ENCODE peak calls at places on chromosomes 16 and 17, in nine cellular contexts. One of them, this sample, is unnamed.

GRCh38 chr16:11258553-11259287 is 2.7 kb upstream of the SOCS1 start:
- DNase-seq in fibroblast of pulmonary artery: no peak
- DNase-seq in IMR-90: no peak
- DNase-seq in osteoblast: peak; percentile 62
- DNase-seq in AG04450: no peak
- DNase-seq in heart left ventricle: peak; percentile 84
- DNase-seq in A549: no peak
- DNase-seq in fibroblast of lung: peak; percentile 33
- DNase-seq in left ventricle myocardium inferior: peak; percentile 74
- DNase-seq in this sample: no peak

GRCh38 chr17:72119963-72120877 is 600 bp upstream of the SOX9 start:
- DNase-seq in fibroblast of pulmonary artery: peak; percentile 77
- DNase-seq in heart left ventricle: peak; percentile 69
- DNase-seq in AG04450: peak; percentile 72
- DNase-seq in left ventricle myocardium inferior: peak; percentile 50
- DNase-seq in fibroblast of lung: peak; percentile 90
- DNase-seq in osteoblast: peak; percentile 95
- DNase-seq in IMR-90: peak; percentile 91
- DNase-seq in A549: no peak
- DNase-seq in this sample: peak; percentile 70

GRCh38 chr17:21149626-21150025 is 22.9 kb downstream of the DHRS7B start:
- DNase-seq in left ventricle myocardium inferior: no peak
- DNase-seq in heart left ventricle: no peak
- DNase-seq in fibroblast of lung: no peak
- DNase-seq in IMR-90: no peak
- DNase-seq in osteoblast: no peak
- DNase-seq in fibroblast of pulmonary artery: no peak
- DNase-seq in AG04450: no peak
- DNase-seq in A549: no peak
- DNase-seq in this sample: no peak

GRCh38 chr16:56903866-56904265 is 28.1 kb upstream of the HERPUD1 start:
- DNase-seq in fibroblast of pulmonary artery: no peak
- DNase-seq in fibroblast of lung: no peak
- DNase-seq in osteoblast: no peak
- DNase-seq in A549: no peak
- DNase-seq in heart left ventricle: no peak
- DNase-seq in IMR-90: no peak
- DNase-seq in AG04450: no peak
- DNase-seq in left ventricle myocardium inferior: no peak
- DNase-seq in this sample: no peak

GRCh38 chr17:33523577-33523981 is 230.5 kb upstream of the ASIC2 start:
- DNase-seq in osteoblast: no peak
- DNase-seq in AG04450: no peak
- DNase-seq in left ventricle myocardium inferior: no peak
- DNase-seq in IMR-90: no peak
- DNase-seq in A549: no peak
- DNase-seq in fibroblast of pulmonary artery: peak; percentile 53
- DNase-seq in heart left ventricle: no peak
- DNase-seq in fibroblast of lung: peak; percentile 10
- DNase-seq in this sample: no peak

GRCh38 chr17:71846561-71846960 is 274.3 kb upstream of the SOX9 start:
- DNase-seq in IMR-90: no peak
- DNase-seq in fibroblast of pulmonary artery: no peak
- DNase-seq in fibroblast of lung: no peak
- DNase-seq in A549: no peak
- DNase-seq in heart left ventricle: no peak
- DNase-seq in osteoblast: no peak
- DNase-seq in AG04450: no peak
- DNase-seq in left ventricle myocardium inferior: no peak
- DNase-seq in this sample: no peak

GRCh38 chr16:77723108-77723514 is 797 bp downstream of the NUDT7 start:
- DNase-seq in fibroblast of pulmonary artery: peak; percentile 74
- DNase-seq in osteoblast: no peak
- DNase-seq in left ventricle myocardium inferior: peak; percentile 16
- DNase-seq in AG04450: peak; percentile 43
- DNase-seq in IMR-90: peak; percentile 72
- DNase-seq in fibroblast of lung: peak; percentile 77
- DNase-seq in A549: no peak
- DNase-seq in heart left ventricle: peak; percentile 42
- DNase-seq in this sample: peak; percentile 31

GRCh38 chr16:11727945-11728543 is 14.6 kb downstream of the TXNDC11 start:
- DNase-seq in fibroblast of lung: no peak
- DNase-seq in AG04450: no peak
- DNase-seq in A549: no peak
- DNase-seq in IMR-90: no peak
- DNase-seq in left ventricle myocardium inferior: no peak
- DNase-seq in fibroblast of pulmonary artery: no peak
- DNase-seq in osteoblast: no peak
- DNase-seq in heart left ventricle: no peak
- DNase-seq in this sample: no peak

GRCh38 chr16:81180578-81180977 is 57.9 kb upstream of the BCO1 start:
- DNase-seq in fibroblast of lung: no peak
- DNase-seq in AG04450: no peak
- DNase-seq in fibroblast of pulmonary artery: no peak
- DNase-seq in heart left ventricle: no peak
- DNase-seq in osteoblast: peak; percentile 85
- DNase-seq in IMR-90: no peak
- DNase-seq in left ventricle myocardium inferior: no peak
- DNase-seq in A549: no peak
- DNase-seq in this sample: no peak

GRCh38 chr16:49755291-49755611 is 100.7 kb downstream of the ZNF423 start:
- DNase-seq in heart left ventricle: no peak
- DNase-seq in A549: peak; percentile 35
- DNase-seq in left ventricle myocardium inferior: no peak
- DNase-seq in fibroblast of lung: peak; percentile 56
- DNase-seq in AG04450: peak; percentile 3
- DNase-seq in fibroblast of pulmonary artery: peak; percentile 58
- DNase-seq in IMR-90: peak; percentile 12
- DNase-seq in osteoblast: peak; percentile 90
- DNase-seq in this sample: peak; percentile 51
- TF ChIP-seq CTCF in heart left ventricle: peak; percentile 54
- TF ChIP-seq CTCF in A549: peak; percentile 32
- TF ChIP-seq CTCF in left ventricle myocardium inferior: peak; percentile 62
- TF ChIP-seq CTCF in fibroblast of lung: peak; percentile 68
- TF ChIP-seq CTCF in AG04450: peak; percentile 49
- TF ChIP-seq CTCF in fibroblast of pulmonary artery: peak; percentile 70
- TF ChIP-seq CTCF in IMR-90: peak; percentile 39
- TF ChIP-seq CTCF in osteoblast: peak; percentile 44
- TF ChIP-seq CTCF in this sample: peak; percentile 67

GRCh38 chr17:82862191-82862590 is 22.4 kb upstream of the ZNF750 start:
- DNase-seq in fibroblast of lung: no peak
- DNase-seq in left ventricle myocardium inferior: no peak
- DNase-seq in heart left ventricle: no peak
- DNase-seq in fibroblast of pulmonary artery: no peak
- DNase-seq in A549: no peak
- DNase-seq in IMR-90: no peak
- DNase-seq in osteoblast: peak; percentile 30
- DNase-seq in AG04450: no peak
- DNase-seq in this sample: no peak

GRCh38 chr17:82861393-82861775 is 21.6 kb upstream of the ZNF750 start:
- DNase-seq in heart left ventricle: no peak
- DNase-seq in A549: no peak
- DNase-seq in fibroblast of lung: no peak
- DNase-seq in AG04450: no peak
- DNase-seq in left ventricle myocardium inferior: no peak
- DNase-seq in IMR-90: no peak
- DNase-seq in osteoblast: peak; percentile 0
- DNase-seq in fibroblast of pulmonary artery: no peak
- DNase-seq in this sample: no peak

GRCh38 chr17:82859431-82860403 is 19.9 kb upstream of the ZNF750 start:
- DNase-seq in A549: peak; percentile 35
- DNase-seq in left ventricle myocardium inferior: no peak
- DNase-seq in AG04450: no peak
- DNase-seq in fibroblast of lung: no peak
- DNase-seq in osteoblast: peak; percentile 99
- DNase-seq in IMR-90: peak; percentile 70
- DNase-seq in fibroblast of pulmonary artery: peak; percentile 60
- DNase-seq in heart left ventricle: peak; percentile 61
- DNase-seq in this sample: peak; percentile 22

GRCh38 chr17:82862758-82863645 is 23.2 kb upstream of the ZNF750 start:
- DNase-seq in A549: no peak
- DNase-seq in osteoblast: peak; percentile 57
- DNase-seq in left ventricle myocardium inferior: no peak
- DNase-seq in fibroblast of lung: no peak
- DNase-seq in AG04450: no peak
- DNase-seq in IMR-90: no peak
- DNase-seq in heart left ventricle: peak; percentile 18
- DNase-seq in fibroblast of pulmonary artery: no peak
- DNase-seq in this sample: no peak

DNA sequence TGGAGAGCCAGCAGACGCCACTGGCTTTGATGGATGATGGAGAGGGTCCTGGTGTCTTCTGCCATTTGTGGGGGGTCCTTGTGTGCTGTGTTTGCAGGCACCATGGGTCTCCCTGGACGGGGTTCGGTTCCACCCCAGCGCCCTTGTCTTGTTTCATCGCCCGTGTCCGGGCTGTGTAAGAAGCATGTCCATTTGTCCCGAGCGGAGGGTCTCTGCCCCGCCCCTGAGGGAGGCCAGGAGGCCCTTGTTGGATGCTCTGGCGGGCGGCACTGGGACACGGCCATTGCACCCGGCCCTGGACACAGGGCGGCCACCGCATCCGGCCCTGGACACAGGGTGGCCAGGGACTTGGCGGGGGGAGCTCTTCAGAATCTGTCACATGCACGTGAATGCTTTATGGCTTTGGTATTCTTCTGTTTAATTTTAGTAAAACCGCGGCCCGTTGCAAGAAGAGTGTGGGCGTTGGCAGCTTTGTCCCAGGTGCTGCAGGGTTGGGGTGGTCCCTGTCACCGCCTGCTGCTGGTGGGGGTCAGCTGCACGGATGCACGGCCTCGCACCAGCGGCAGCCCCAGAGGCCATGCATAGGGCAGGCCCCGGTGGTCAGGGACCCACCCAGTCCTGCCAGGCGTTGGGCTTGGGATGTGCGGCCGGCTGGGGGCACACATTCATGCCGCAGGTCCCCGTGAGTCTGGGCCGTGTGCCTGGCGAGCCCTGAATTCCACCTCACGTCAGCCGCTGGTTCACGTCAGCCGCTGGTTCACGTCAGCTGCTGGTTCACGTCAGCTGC is 21.0 kb upstream of the ZNF750 start:
- DNase-seq in A549: no peak
- DNase-seq in osteoblast: peak; percentile 41
- DNase-seq in IMR-90: no peak
- DNase-seq in fibroblast of lung: no peak
- DNase-seq in AG04450: no peak
- DNase-seq in fibroblast of pulmonary artery: no peak
- DNase-seq in heart left ventricle: no peak
- DNase-seq in left ventricle myocardium inferior: no peak
- DNase-seq in this sample: no peak
- H3K4me3 ChIP-seq in A549: no peak overlapping the region
- H3K4me3 ChIP-seq in osteoblast: peak overlapping the region; percentile 42
- H3K4me3 ChIP-seq in IMR-90: no peak overlapping the region
- H3K4me3 ChIP-seq in fibroblast of lung: no peak overlapping the region
- H3K4me3 ChIP-seq in AG04450: no peak overlapping the region
- H3K4me3 ChIP-seq in fibroblast of pulmonary artery: no peak overlapping the region
- H3K4me3 ChIP-seq in heart left ventricle: no peak overlapping the region
- H3K4me3 ChIP-seq in left ventricle myocardium inferior: no peak overlapping the region
- H3K4me3 ChIP-seq in this sample: no peak overlapping the region

GRCh38 chr17:35769895-35770486 is 9.3 kb downstream of the C17orf50 start:
- DNase-seq in fibroblast of lung: no peak
- DNase-seq in left ventricle myocardium inferior: no peak
- DNase-seq in IMR-90: no peak
- DNase-seq in fibroblast of pulmonary artery: no peak
- DNase-seq in osteoblast: peak; percentile 23
- DNase-seq in A549: no peak
- DNase-seq in AG04450: no peak
- DNase-seq in heart left ventricle: no peak
- DNase-seq in this sample: no peak
- TF ChIP-seq CTCF in fibroblast of lung: no peak
- TF ChIP-seq CTCF in left ventricle myocardium inferior: no peak
- TF ChIP-seq CTCF in IMR-90: peak; percentile 4
- TF ChIP-seq CTCF in fibroblast of pulmonary artery: no peak
- TF ChIP-seq CTCF in osteoblast: no peak
- TF ChIP-seq CTCF in A549: peak; percentile 42
- TF ChIP-seq CTCF in AG04450: peak; percentile 12
- TF ChIP-seq CTCF in heart left ventricle: no peak
- TF ChIP-seq CTCF in this sample: peak; percentile 16

GRCh38 chr17:81018044-81018802 is 16.7 kb upstream of the BAIAP2 start:
- DNase-seq in fibroblast of lung: peak; percentile 49
- DNase-seq in IMR-90: peak; percentile 63
- DNase-seq in left ventricle myocardium inferior: no peak
- DNase-seq in AG04450: no peak
- DNase-seq in osteoblast: peak; percentile 93
- DNase-seq in heart left ventricle: peak; percentile 40
- DNase-seq in A549: no peak
- DNase-seq in fibroblast of pulmonary artery: peak; percentile 43
- DNase-seq in this sample: no peak
- H3K4me3 ChIP-seq in fibroblast of lung: peak overlapping the region; percentile 37
- H3K4me3 ChIP-seq in IMR-90: peak overlapping the region; percentile 21
- H3K4me3 ChIP-seq in left ventricle myocardium inferior: peak overlapping the region; percentile 56
- H3K4me3 ChIP-seq in AG04450: peak overlapping the region; percentile 47
- H3K4me3 ChIP-seq in osteoblast: peak overlapping the region; percentile 62
- H3K4me3 ChIP-seq in heart left ventricle: peak overlapping the region; percentile 55
- H3K4me3 ChIP-seq in A549: no peak overlapping the region
- H3K4me3 ChIP-seq in fibroblast of pulmonary artery: no peak overlapping the region
- H3K4me3 ChIP-seq in this sample: no peak overlapping the region

DNA sequence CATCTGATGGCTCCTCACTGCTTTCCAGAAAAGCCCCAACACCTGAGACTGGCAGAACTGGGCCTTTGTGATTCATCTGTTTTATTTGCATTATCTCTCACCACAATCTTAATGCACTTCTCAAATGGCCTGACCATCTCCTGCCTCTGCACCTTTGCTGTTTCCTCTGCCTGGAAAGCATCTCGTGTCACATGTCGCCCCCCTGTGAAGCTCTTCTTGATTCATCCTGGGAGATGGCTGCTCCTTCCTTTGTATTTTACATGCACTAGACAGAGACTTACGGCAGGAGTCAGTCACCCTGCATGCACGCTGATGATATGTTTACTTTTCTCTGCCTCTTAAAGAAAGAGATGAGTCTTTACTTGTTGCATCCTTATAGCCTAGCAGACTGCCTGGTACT is 30.0 kb downstream of the HNF1B start:
- DNase-seq in osteoblast: no peak
- DNase-seq in AG04450: no peak
- DNase-seq in left ventricle myocardium inferior: no peak
- DNase-seq in IMR-90: peak; percentile 20
- DNase-seq in heart left ventricle: no peak
- DNase-seq in A549: peak; percentile 85
- DNase-seq in fibroblast of lung: no peak
- DNase-seq in fibroblast of pulmonary artery: no peak
- DNase-seq in this sample: no peak
- TF ChIP-seq CTCF in osteoblast: no peak
- TF ChIP-seq CTCF in AG04450: no peak
- TF ChIP-seq CTCF in left ventricle myocardium inferior: no peak
- TF ChIP-seq CTCF in IMR-90: peak; percentile 22
- TF ChIP-seq CTCF in heart left ventricle: no peak
- TF ChIP-seq CTCF in A549: peak; percentile 47
- TF ChIP-seq CTCF in fibroblast of lung: no peak
- TF ChIP-seq CTCF in fibroblast of pulmonary artery: no peak
- TF ChIP-seq CTCF in this sample: no peak

GRCh38 chr16:31529398-31530312 is 2.0 kb downstream of the AHSP start:
- DNase-seq in heart left ventricle: no peak
- DNase-seq in left ventricle myocardium inferior: no peak
- DNase-seq in fibroblast of lung: no peak
- DNase-seq in IMR-90: no peak
- DNase-seq in AG04450: no peak
- DNase-seq in A549: no peak
- DNase-seq in osteoblast: peak; percentile 88
- DNase-seq in fibroblast of pulmonary artery: no peak
- DNase-seq in this sample: no peak
- H3K4me3 ChIP-seq in heart left ventricle: peak overlapping the region; percentile 48
- H3K4me3 ChIP-seq in left ventricle myocardium inferior: peak overlapping the region; percentile 59
- H3K4me3 ChIP-seq in fibroblast of lung: no peak overlapping the region
- H3K4me3 ChIP-seq in IMR-90: peak overlapping the region; percentile 40
- H3K4me3 ChIP-seq in AG04450: peak overlapping the region; percentile 45
- H3K4me3 ChIP-seq in A549: peak overlapping the region; percentile 26
- H3K4me3 ChIP-seq in osteoblast: peak overlapping the region; percentile 42
- H3K4me3 ChIP-seq in fibroblast of pulmonary artery: no peak overlapping the region
- H3K4me3 ChIP-seq in this sample: peak overlapping the region; percentile 31

GRCh38 chr17:42180922-42181850 is at the start of gene KCNH4:
- DNase-seq in heart left ventricle: peak; percentile 85
- DNase-seq in A549: peak; percentile 92
- DNase-seq in AG04450: peak; percentile 16
- DNase-seq in fibroblast of pulmonary artery: peak; percentile 83
- DNase-seq in left ventricle myocardium inferior: peak; percentile 82
- DNase-seq in IMR-90: peak; percentile 70
- DNase-seq in osteoblast: peak; percentile 96
- DNase-seq in fibroblast of lung: peak; percentile 70
- DNase-seq in this sample: no peak
- TF ChIP-seq CTCF in heart left ventricle: peak; percentile 55
- TF ChIP-seq CTCF in A549: peak; percentile 72
- TF ChIP-seq CTCF in AG04450: peak; percentile 55
- TF ChIP-seq CTCF in fibroblast of pulmonary artery: peak; percentile 57
- TF ChIP-seq CTCF in left ventricle myocardium inferior: peak; percentile 65
- TF ChIP-seq CTCF in IMR-90: peak; percentile 65
- TF ChIP-seq CTCF in osteoblast: peak; percentile 65
- TF ChIP-seq CTCF in fibroblast of lung: peak; percentile 48
- TF ChIP-seq CTCF in this sample: peak; percentile 37